ENCODE peak calls at places on chromosomes 16 and 17, in ten cellular contexts. L, Z, I, H, W, T, O, Q, V and G are unnamed samples.

GRCh38 chr17:49343273-49343672 is 18.8 kb downstream of the ZNF652 start:
- DNase-seq in L (no peak), H (no peak), T (no peak), O (no peak), Q (peak), I (no peak), Z (no peak), W (no peak), V (no peak), G (no peak)

GRCh38 chr17:40109471-40109824 is 9.1 kb upstream of the NR1D1 start:
- DNase-seq in Z (peak), T (no peak), V (no peak), Q (no peak), L (no peak), W (no peak), I (peak), H (peak), O (no peak), G (no peak)

GRCh38 chr17:10063730-10064221 is 134.6 kb downstream of the GAS7 start:
- DNase-seq in Z (no peak), I (no peak), O (peak), W (no peak), V (no peak), T (no peak), Q (no peak), H (peak), L (no peak), G (no peak)

GRCh38 chr16:11224096-11224893 is 31.7 kb downstream of the SOCS1 start:
- DNase-seq in H (peak), I (peak), O (no peak), V (no peak), T (peak), W (no peak), L (no peak), Q (no peak), Z (no peak), G (no peak)

GRCh38 chr17:27502526-27503324 is 46.5 kb downstream of the KSR1 start:
- DNase-seq in L (no peak), W (no peak), O (no peak), I (no peak), Q (peak), V (no peak), Z (no peak), H (peak), T (no peak), G (no peak)

GRCh38 chr16:7921360-7921759 is 588.7 kb downstream of the RBFOX1 start:
- DNase-seq in O (no peak), T (no peak), I (no peak), L (no peak), V (no peak), Z (no peak), Q (no peak), W (no peak), H (no peak), G (no peak)

GRCh38 chr16:85491798-85492616 is 121.1 kb upstream of the GSE1 start:
- DNase-seq in V (no peak), I (no peak), Z (no peak), Q (peak), L (no peak), O (no peak), H (peak), W (no peak), T (no peak), G (peak)

GRCh38 chr17:28407974-28408306 is 1.9 kb upstream of the SLC46A1 start:
- DNase-seq in L (no peak), I (no peak), V (no peak), W (no peak), T (no peak), Z (no peak), Q (no peak), O (no peak), H (no peak), G (no peak)

GRCh38 chr17:4719684-4720221 is 9.3 kb downstream of the ARRB2 start:
- DNase-seq in T (no peak), W (no peak), Z (no peak), O (no peak), V (no peak), L (no peak), H (peak), I (no peak), Q (peak), G (peak)

GRCh38 chr17:64063766-64064224 is 43.4 kb upstream of the ICAM2 start:
- DNase-seq in L (no peak), T (no peak), Q (peak), Z (no peak), O (peak), W (peak), I (peak), V (no peak), H (peak), G (no peak)

GRCh38 chr16:2326191-2326590 is 14.3 kb downstream of the ABCA3 start:
- DNase-seq in Z (no peak), O (no peak), I (no peak), W (no peak), H (no peak), T (no peak), L (no peak), Q (peak), V (no peak), G (no peak)